ENCODE peak calls at places on chromosomes 5 and 9, in nine cellular contexts. One of them, this sample, is unnamed.

GRCh38 chr5:146872191-146872590 is 6.4 kb downstream of the PPP2R2B start:
- DNase-seq in AG10803: no peak
- DNase-seq in CD4-positive, alpha-beta T cell: no peak
- DNase-seq in fibroblast of lung: no peak
- DNase-seq in breast epithelium: no peak
- DNase-seq in glutamatergic neuron: no peak
- DNase-seq in HCT116: no peak
- DNase-seq in astrocyte: no peak
- DNase-seq in B cell: no peak
- DNase-seq in this sample: no peak

GRCh38 chr9:20981486-20981885 is 50.0 kb downstream of the HACD4 start:
- DNase-seq in AG10803: peak
- DNase-seq in CD4-positive, alpha-beta T cell: no peak
- DNase-seq in fibroblast of lung: peak
- DNase-seq in breast epithelium: no peak
- DNase-seq in glutamatergic neuron: no peak
- DNase-seq in HCT116: no peak
- DNase-seq in astrocyte: peak
- DNase-seq in B cell: no peak
- DNase-seq in this sample: no peak

GRCh38 chr5:143179126-143179740 is 224.3 kb downstream of the NR3C1 start:
- DNase-seq in AG10803: no peak
- DNase-seq in CD4-positive, alpha-beta T cell: no peak
- DNase-seq in fibroblast of lung: no peak
- DNase-seq in breast epithelium: no peak
- DNase-seq in glutamatergic neuron: no peak
- DNase-seq in HCT116: no peak
- DNase-seq in astrocyte: no peak
- DNase-seq in B cell: no peak
- DNase-seq in this sample: no peak

GRCh38 chr9:8856686-8857329 is 1057.2 kb upstream of the DMAC1 start:
- DNase-seq in AG10803: no peak
- DNase-seq in CD4-positive, alpha-beta T cell: no peak
- DNase-seq in fibroblast of lung: peak
- DNase-seq in breast epithelium: no peak
- DNase-seq in glutamatergic neuron: no peak
- DNase-seq in HCT116: no peak
- DNase-seq in astrocyte: no peak
- DNase-seq in B cell: no peak
- DNase-seq in this sample: no peak

GRCh38 chr9:117114768-117115167 is 300.1 kb downstream of the ASTN2 start:
- DNase-seq in AG10803: no peak
- DNase-seq in CD4-positive, alpha-beta T cell: no peak
- DNase-seq in fibroblast of lung: no peak
- DNase-seq in breast epithelium: no peak
- DNase-seq in glutamatergic neuron: no peak
- DNase-seq in HCT116: no peak
- DNase-seq in astrocyte: no peak
- DNase-seq in B cell: no peak
- DNase-seq in this sample: no peak

GRCh38 chr5:71932649-71933338 is 174.5 kb upstream of the MAP1B start:
- DNase-seq in AG10803: peak
- DNase-seq in CD4-positive, alpha-beta T cell: no peak
- DNase-seq in fibroblast of lung: peak
- DNase-seq in breast epithelium: no peak
- DNase-seq in glutamatergic neuron: peak
- DNase-seq in HCT116: peak
- DNase-seq in astrocyte: peak
- DNase-seq in B cell: no peak
- DNase-seq in this sample: peak

GRCh38 chr5:51696122-51696521 is 312.9 kb downstream of the ISL1 start:
- DNase-seq in AG10803: no peak
- DNase-seq in CD4-positive, alpha-beta T cell: no peak
- DNase-seq in fibroblast of lung: no peak
- DNase-seq in breast epithelium: no peak
- DNase-seq in glutamatergic neuron: no peak
- DNase-seq in HCT116: no peak
- DNase-seq in astrocyte: no peak
- DNase-seq in B cell: no peak
- DNase-seq in this sample: no peak

GRCh38 chr9:90783552-90783951 is 18.1 kb upstream of the SYK start:
- DNase-seq in AG10803: no peak
- DNase-seq in CD4-positive, alpha-beta T cell: no peak
- DNase-seq in fibroblast of lung: no peak
- DNase-seq in breast epithelium: no peak
- DNase-seq in glutamatergic neuron: no peak
- DNase-seq in HCT116: no peak
- DNase-seq in astrocyte: no peak
- DNase-seq in B cell: no peak
- DNase-seq in this sample: no peak

GRCh38 chr9:69471433-69471832 is 146.4 kb downstream of the ENTREP1 start:
- DNase-seq in AG10803: no peak
- DNase-seq in CD4-positive, alpha-beta T cell: no peak
- DNase-seq in fibroblast of lung: peak
- DNase-seq in breast epithelium: no peak
- DNase-seq in glutamatergic neuron: no peak
- DNase-seq in HCT116: no peak
- DNase-seq in astrocyte: peak
- DNase-seq in B cell: no peak
- DNase-seq in this sample: no peak

GRCh38 chr9:121201045-121201737 is 478 bp downstream of the RAB14 start:
- DNase-seq in AG10803: no peak
- DNase-seq in CD4-positive, alpha-beta T cell: peak
- DNase-seq in fibroblast of lung: peak
- DNase-seq in breast epithelium: no peak
- DNase-seq in glutamatergic neuron: peak
- DNase-seq in HCT116: no peak
- DNase-seq in astrocyte: no peak
- DNase-seq in B cell: peak
- DNase-seq in this sample: peak

GRCh38 chr5:4212071-4212739 is 616.6 kb downstream of the IRX1 start:
- DNase-seq in AG10803: no peak
- DNase-seq in CD4-positive, alpha-beta T cell: no peak
- DNase-seq in fibroblast of lung: no peak
- DNase-seq in breast epithelium: no peak
- DNase-seq in glutamatergic neuron: no peak
- DNase-seq in HCT116: no peak
- DNase-seq in astrocyte: no peak
- DNase-seq in B cell: no peak
- DNase-seq in this sample: no peak

GRCh38 chr9:118595719-118596305 is 773.4 kb downstream of the BRINP1 start:
- DNase-seq in AG10803: peak
- DNase-seq in CD4-positive, alpha-beta T cell: no peak
- DNase-seq in fibroblast of lung: peak
- DNase-seq in breast epithelium: peak
- DNase-seq in glutamatergic neuron: peak
- DNase-seq in HCT116: no peak
- DNase-seq in astrocyte: peak
- DNase-seq in B cell: no peak
- DNase-seq in this sample: peak

DNA sequence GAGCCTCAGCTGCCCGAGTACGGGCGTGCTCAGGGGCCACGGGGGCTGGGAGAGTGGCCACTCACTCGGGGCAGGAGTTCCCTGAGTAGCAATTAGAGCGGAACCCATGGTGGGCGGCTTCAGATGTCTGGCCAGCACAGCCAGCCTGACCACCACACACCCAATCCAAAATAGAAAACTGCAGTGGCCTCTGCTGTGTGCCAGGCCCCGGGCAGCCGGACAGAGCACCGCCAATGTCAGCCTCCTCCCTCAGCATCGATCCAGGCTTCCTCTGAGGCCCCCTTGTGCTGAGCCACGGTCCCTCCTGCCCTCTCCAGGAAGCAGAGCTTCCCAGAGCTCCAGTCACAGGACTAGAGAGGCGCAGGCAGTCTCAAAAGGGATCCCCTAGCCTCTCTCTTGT is 2.7 kb downstream of the ADAMTS2 start:
- DNase-seq in AG10803: peak
- DNase-seq in CD4-positive, alpha-beta T cell: no peak
- DNase-seq in fibroblast of lung: peak
- DNase-seq in breast epithelium: no peak
- DNase-seq in glutamatergic neuron: peak
- DNase-seq in HCT116: no peak
- DNase-seq in astrocyte: no peak
- DNase-seq in B cell: no peak
- DNase-seq in this sample: peak
- TF ChIP-seq CTCF in AG10803: peak
- TF ChIP-seq CTCF in CD4-positive, alpha-beta T cell: no peak
- TF ChIP-seq CTCF in fibroblast of lung: peak
- TF ChIP-seq CTCF in breast epithelium: no peak
- TF ChIP-seq CTCF in glutamatergic neuron: no peak
- TF ChIP-seq CTCF in HCT116: no peak
- TF ChIP-seq CTCF in astrocyte: no peak
- TF ChIP-seq CTCF in B cell: no peak
- TF ChIP-seq CTCF in this sample: no peak

GRCh38 chr5:109688647-109688998 is 1.1 kb upstream of the MAN2A1 start:
- DNase-seq in AG10803: no peak
- DNase-seq in CD4-positive, alpha-beta T cell: no peak
- DNase-seq in fibroblast of lung: no peak
- DNase-seq in breast epithelium: no peak
- DNase-seq in glutamatergic neuron: no peak
- DNase-seq in HCT116: peak
- DNase-seq in astrocyte: no peak
- DNase-seq in B cell: peak
- DNase-seq in this sample: peak
- TF ChIP-seq CTCF in AG10803: peak
- TF ChIP-seq CTCF in CD4-positive, alpha-beta T cell: no peak
- TF ChIP-seq CTCF in fibroblast of lung: peak
- TF ChIP-seq CTCF in breast epithelium: peak
- TF ChIP-seq CTCF in glutamatergic neuron: peak
- TF ChIP-seq CTCF in HCT116: peak
- TF ChIP-seq CTCF in astrocyte: peak
- TF ChIP-seq CTCF in B cell: peak
- TF ChIP-seq CTCF in this sample: peak

GRCh38 chr5:32625106-32625505 is 39.7 kb downstream of the SUB1 start:
- DNase-seq in AG10803: peak
- DNase-seq in CD4-positive, alpha-beta T cell: no peak
- DNase-seq in fibroblast of lung: no peak
- DNase-seq in breast epithelium: no peak
- DNase-seq in glutamatergic neuron: no peak
- DNase-seq in HCT116: no peak
- DNase-seq in astrocyte: no peak
- DNase-seq in B cell: no peak
- DNase-seq in this sample: no peak

GRCh38 chr5:32630867-32631491 is 45.6 kb downstream of the SUB1 start:
- DNase-seq in AG10803: no peak
- DNase-seq in CD4-positive, alpha-beta T cell: no peak
- DNase-seq in fibroblast of lung: no peak
- DNase-seq in breast epithelium: no peak
- DNase-seq in glutamatergic neuron: no peak
- DNase-seq in HCT116: no peak
- DNase-seq in astrocyte: no peak
- DNase-seq in B cell: no peak
- DNase-seq in this sample: no peak

GRCh38 chr5:32627219-32627880 is 42.0 kb downstream of the SUB1 start:
- DNase-seq in AG10803: peak
- DNase-seq in CD4-positive, alpha-beta T cell: no peak
- DNase-seq in fibroblast of lung: peak
- DNase-seq in breast epithelium: no peak
- DNase-seq in glutamatergic neuron: no peak
- DNase-seq in HCT116: no peak
- DNase-seq in astrocyte: no peak
- DNase-seq in B cell: no peak
- DNase-seq in this sample: no peak

GRCh38 chr5:32628049-32628803 is 42.9 kb downstream of the SUB1 start:
- DNase-seq in AG10803: no peak
- DNase-seq in CD4-positive, alpha-beta T cell: no peak
- DNase-seq in fibroblast of lung: peak
- DNase-seq in breast epithelium: no peak
- DNase-seq in glutamatergic neuron: no peak
- DNase-seq in HCT116: no peak
- DNase-seq in astrocyte: peak
- DNase-seq in B cell: no peak
- DNase-seq in this sample: no peak
- TF ChIP-seq CTCF in AG10803: no peak
- TF ChIP-seq CTCF in CD4-positive, alpha-beta T cell: no peak
- TF ChIP-seq CTCF in fibroblast of lung: no peak
- TF ChIP-seq CTCF in breast epithelium: no peak
- TF ChIP-seq CTCF in glutamatergic neuron: no peak
- TF ChIP-seq CTCF in HCT116: no peak
- TF ChIP-seq CTCF in astrocyte: no peak
- TF ChIP-seq CTCF in B cell: no peak
- TF ChIP-seq CTCF in this sample: no peak

GRCh38 chr9:126947529-126947928 is 32.9 kb downstream of the RALGPS1 start:
- DNase-seq in AG10803: no peak
- DNase-seq in CD4-positive, alpha-beta T cell: no peak
- DNase-seq in fibroblast of lung: no peak
- DNase-seq in breast epithelium: no peak
- DNase-seq in glutamatergic neuron: no peak
- DNase-seq in HCT116: peak
- DNase-seq in astrocyte: no peak
- DNase-seq in B cell: no peak
- DNase-seq in this sample: no peak
- TF ChIP-seq CTCF in AG10803: no peak
- TF ChIP-seq CTCF in CD4-positive, alpha-beta T cell: no peak
- TF ChIP-seq CTCF in fibroblast of lung: no peak
- TF ChIP-seq CTCF in breast epithelium: no peak
- TF ChIP-seq CTCF in glutamatergic neuron: no peak
- TF ChIP-seq CTCF in HCT116: peak
- TF ChIP-seq CTCF in astrocyte: no peak
- TF ChIP-seq CTCF in B cell: peak
- TF ChIP-seq CTCF in this sample: no peak

GRCh38 chr5:8615142-8615858 is 746.4 kb downstream of the MTRR start:
- DNase-seq in AG10803: no peak
- DNase-seq in CD4-positive, alpha-beta T cell: no peak
- DNase-seq in fibroblast of lung: no peak
- DNase-seq in breast epithelium: no peak
- DNase-seq in glutamatergic neuron: no peak
- DNase-seq in HCT116: no peak
- DNase-seq in astrocyte: no peak
- DNase-seq in B cell: no peak
- DNase-seq in this sample: no peak

GRCh38 chr5:8611067-8611466 is 742.1 kb downstream of the MTRR start:
- DNase-seq in AG10803: no peak
- DNase-seq in CD4-positive, alpha-beta T cell: no peak
- DNase-seq in fibroblast of lung: no peak
- DNase-seq in breast epithelium: no peak
- DNase-seq in glutamatergic neuron: no peak
- DNase-seq in HCT116: no peak
- DNase-seq in astrocyte: no peak
- DNase-seq in B cell: no peak
- DNase-seq in this sample: no peak

GRCh38 chr5:8613078-8613685 is 744.2 kb downstream of the MTRR start:
- DNase-seq in AG10803: no peak
- DNase-seq in CD4-positive, alpha-beta T cell: no peak
- DNase-seq in fibroblast of lung: no peak
- DNase-seq in breast epithelium: no peak
- DNase-seq in glutamatergic neuron: no peak
- DNase-seq in HCT116: no peak
- DNase-seq in astrocyte: no peak
- DNase-seq in B cell: no peak
- DNase-seq in this sample: no peak
- TF ChIP-seq CTCF in AG10803: no peak
- TF ChIP-seq CTCF in CD4-positive, alpha-beta T cell: no peak
- TF ChIP-seq CTCF in fibroblast of lung: no peak
- TF ChIP-seq CTCF in breast epithelium: no peak
- TF ChIP-seq CTCF in glutamatergic neuron: no peak
- TF ChIP-seq CTCF in HCT116: no peak
- TF ChIP-seq CTCF in astrocyte: no peak
- TF ChIP-seq CTCF in B cell: no peak
- TF ChIP-seq CTCF in this sample: no peak